ENCODE peak calls at places on chromosome 10, in seven cellular contexts. P is fibroblast of villous mesenchyme, M is GM06990, Q is chondrocyte, K is BJ, S is A549, A is MM.1S. J is an unnamed sample.

GRCh38 chr10:122648599-122649428 is 50.8 kb downstream of the C10orf120 start:
- DNase-seq in P (peak; percentile 22), M (no peak), Q (no peak), K (no peak), S (peak; percentile 51), A (no peak), J (peak; percentile 45)

GRCh38 chr10:104650072-104650471 is 9.0 kb downstream of the SORCS3 start:
- DNase-seq in P (no peak), M (no peak), Q (no peak), K (no peak), S (no peak), A (no peak), J (no peak)

GRCh38 chr10:124575107-124576035 is 113.7 kb downstream of the LHPP start:
- DNase-seq in P (no peak), M (no peak), Q (peak; percentile 79), K (no peak), S (no peak), A (no peak), J (no peak)

GRCh38 chr10:129785536-129785981 is 178.5 kb downstream of the EBF3 start:
- DNase-seq in P (no peak), M (no peak), Q (peak; percentile 85), K (no peak), S (no peak), A (no peak), J (no peak)

GRCh38 chr10:49323171-49323895 is 24.4 kb downstream of the C10orf71 start:
- DNase-seq in P (no peak), M (no peak), Q (no peak), K (no peak), S (no peak), A (no peak), J (no peak)

GRCh38 chr10:124527996-124528395 is 66.4 kb downstream of the LHPP start:
- DNase-seq in P (peak; percentile 38), M (no peak), Q (peak; percentile 69), K (no peak), S (no peak), A (no peak), J (no peak)

GRCh38 chr10:106714734-106715368 is 449.7 kb downstream of the SORCS1 start:
- DNase-seq in P (no peak), M (peak; percentile 22), Q (no peak), K (no peak), S (no peak), A (no peak), J (no peak)

GRCh38 chr10:4947039-4947634 is 16.1 kb upstream of the AKR1C1 start:
- DNase-seq in P (peak; percentile 81), M (no peak), Q (no peak), K (peak; percentile 17), S (peak; percentile 49), A (no peak), J (no peak)

GRCh38 chr10:4174197-4174596 is 389.2 kb upstream of the KLF6 start:
- DNase-seq in P (peak; percentile 34), M (no peak), Q (no peak), K (no peak), S (peak; percentile 43), A (no peak), J (no peak)

GRCh38 chr10:97179731-97180366 is 5.9 kb downstream of the SLIT1 start:
- DNase-seq in P (no peak), M (no peak), Q (no peak), K (no peak), S (no peak), A (no peak), J (no peak)

GRCh38 chr10:80509403-80510161 is 28.1 kb upstream of the SH2D4B start:
- DNase-seq in P (peak; percentile 91), M (no peak), Q (no peak), K (peak; percentile 38), S (peak; percentile 85), A (no peak), J (no peak)

GRCh38 chr10:98030093-98030821 is at the start of gene CRTAC1:
- DNase-seq in P (peak; percentile 20), M (no peak), Q (no peak), K (no peak), S (peak; percentile 32), A (no peak), J (no peak)

GRCh38 chr10:74523199-74523598 is 303.2 kb upstream of the KAT6B start:
- DNase-seq in P (no peak), M (no peak), Q (no peak), K (no peak), S (no peak), A (no peak), J (no peak)

GRCh38 chr10:88149906-88150305 is 286.5 kb downstream of the PTEN start:
- DNase-seq in P (no peak), M (no peak), Q (no peak), K (no peak), S (peak; percentile 18), A (no peak), J (no peak)

GRCh38 chr10:73931767-73932624 is 21.1 kb downstream of the PLAU start:
- DNase-seq in P (no peak), M (peak; percentile 75), Q (no peak), K (no peak), S (peak; percentile 68), A (peak; percentile 81), J (peak; percentile 75)

GRCh38 chr10:17381502-17382142 is 72.8 kb downstream of the ST8SIA6 start:
- DNase-seq in P (no peak), M (no peak), Q (no peak), K (no peak), S (no peak), A (no peak), J (no peak)

GRCh38 chr10:94104316-94105060 is 110.8 kb downstream of the PLCE1 start:
- DNase-seq in P (peak; percentile 70), M (no peak), Q (no peak), K (no peak), S (no peak), A (no peak), J (no peak)

GRCh38 chr10:73625004-73625883 is 16.0 kb downstream of the MYOZ1 start:
- DNase-seq in P (peak; percentile 24), M (peak; percentile 35), Q (no peak), K (no peak), S (peak; percentile 27), A (peak; percentile 27), J (peak; percentile 25)

GRCh38 chr10:119643306-119644214 is 7.6 kb upstream of the BAG3 start:
- DNase-seq in P (peak; percentile 71), M (no peak), Q (peak; percentile 44), K (no peak), S (no peak), A (no peak), J (no peak)
- TF ChIP-seq CTCF in P (no peak), M (no peak), Q (no peak), K (peak; percentile 8), S (no peak), A (no peak), J (no peak)

DNA sequence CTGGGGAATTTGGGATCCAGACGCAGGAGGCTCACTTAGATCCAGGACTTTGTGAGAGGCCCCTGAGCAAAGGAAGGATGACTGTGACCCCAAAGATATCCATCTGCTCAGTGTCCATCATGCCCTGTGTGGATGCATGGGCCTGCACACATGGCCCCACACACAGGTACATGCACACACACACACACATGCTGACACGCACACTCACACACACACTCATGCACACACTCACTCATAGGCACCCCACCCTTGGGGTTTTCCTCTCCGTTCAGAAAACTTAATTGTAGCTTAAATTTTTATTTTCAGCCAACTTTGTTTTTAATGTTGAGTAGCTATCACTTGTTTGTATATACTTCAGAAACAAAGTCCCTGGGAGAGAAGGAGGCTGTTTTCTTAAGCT is 93.6 kb upstream of the PPIF start:
- DNase-seq in P (no peak), M (no peak), Q (no peak), K (no peak), S (no peak), A (no peak), J (no peak)
- TF ChIP-seq CTCF in P (no peak), M (no peak), Q (no peak), K (no peak), S (no peak), A (no peak), J (no peak)

DNA sequence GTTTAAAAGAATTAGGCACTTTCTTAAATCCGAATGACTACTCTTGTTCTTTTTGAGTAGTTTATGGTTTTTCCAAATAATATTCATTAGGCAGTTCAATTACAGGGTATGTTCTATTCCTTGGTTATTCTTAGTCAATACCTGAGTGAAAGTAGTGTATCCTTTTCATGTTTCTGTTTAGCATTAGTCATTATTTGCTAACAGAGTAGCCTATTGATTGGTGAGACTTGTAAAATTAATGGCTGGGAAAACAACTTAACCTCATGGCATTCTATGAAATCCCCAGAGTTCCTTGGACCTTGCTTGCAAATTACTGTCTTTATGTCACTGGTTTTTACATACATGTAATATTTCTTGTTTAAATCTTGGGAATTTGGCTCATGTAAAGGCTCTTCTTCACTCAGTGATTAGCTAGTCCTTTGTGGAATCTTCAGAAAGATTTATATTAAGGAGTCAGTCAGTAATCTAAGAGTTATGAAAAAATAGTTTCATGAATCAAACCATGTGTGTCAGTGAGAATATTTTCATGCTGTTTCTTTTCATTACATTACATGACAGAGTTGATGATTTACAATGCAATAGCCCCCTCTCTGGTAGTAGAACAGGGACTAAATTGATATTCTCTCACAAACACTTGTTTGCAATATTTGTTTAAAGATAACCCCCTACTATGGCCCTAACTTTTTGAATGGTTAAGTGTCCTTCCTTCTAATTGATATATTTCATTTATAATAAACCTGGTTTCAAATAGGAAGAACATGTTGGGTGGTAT is 81.5 kb upstream of the LRRTM3 start:
- DNase-seq in P (no peak), M (no peak), Q (no peak), K (no peak), S (no peak), A (no peak), J (no peak)
- TF ChIP-seq CTCF in P (no peak), M (no peak), Q (peak; percentile 70), K (no peak), S (no peak), A (no peak), J (no peak)

GRCh38 chr10:69409176-69409495 is 7.6 kb downstream of the TACR2 start:
- DNase-seq in P (no peak), M (no peak), Q (no peak), K (no peak), S (no peak), A (no peak), J (no peak)

GRCh38 chr10:69406302-69406811 is 10.4 kb downstream of the TACR2 start:
- DNase-seq in P (no peak), M (no peak), Q (no peak), K (no peak), S (no peak), A (no peak), J (no peak)

GRCh38 chr10:69406816-69407580 is 9.7 kb downstream of the TACR2 start:
- DNase-seq in P (no peak), M (no peak), Q (peak; percentile 47), K (no peak), S (no peak), A (no peak), J (no peak)

GRCh38 chr10:69408318-69409175 is 8.2 kb downstream of the TACR2 start:
- DNase-seq in P (peak; percentile 97), M (peak; percentile 89), Q (peak; percentile 96), K (peak; percentile 60), S (peak; percentile 97), A (peak; percentile 96), J (peak; percentile 95)

DNA sequence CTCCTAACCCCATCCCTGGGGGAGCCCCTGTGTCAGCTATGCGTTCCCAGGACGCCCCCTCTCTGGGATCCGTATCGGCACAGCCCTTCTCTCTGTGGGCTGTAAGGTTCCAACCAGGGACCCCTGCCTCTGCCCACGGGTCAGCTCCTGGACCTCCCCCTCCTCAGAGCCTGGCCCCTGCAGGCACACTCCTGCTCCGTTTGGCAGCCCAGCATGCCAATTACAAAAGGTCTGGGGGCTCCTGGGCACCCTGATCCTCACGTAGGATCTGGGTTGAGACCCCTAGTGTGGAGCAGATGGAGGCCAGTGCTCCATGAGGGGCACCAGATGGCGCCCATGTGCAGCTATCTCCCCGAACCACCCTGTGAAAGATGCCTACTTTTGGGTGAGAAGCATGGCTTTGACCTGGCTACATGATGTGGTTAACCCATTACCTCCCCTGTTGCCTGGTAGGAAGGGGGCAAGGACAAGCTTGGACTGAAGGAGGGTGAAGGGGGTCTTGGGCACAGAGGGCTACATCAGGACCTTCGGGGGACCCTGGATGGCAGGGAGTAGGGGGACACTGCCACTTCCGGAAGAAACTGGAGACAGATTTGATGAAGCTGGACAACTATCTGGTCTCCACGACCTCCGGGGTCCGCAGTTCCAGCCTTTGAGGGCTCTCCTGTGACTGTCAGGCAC is 9.0 kb downstream of the TACR2 start:
- DNase-seq in P (no peak), M (no peak), Q (peak; percentile 54), K (no peak), S (peak; percentile 68), A (peak; percentile 45), J (no peak)
- TF ChIP-seq CTCF in P (peak; percentile 24), M (peak; percentile 45), Q (peak; percentile 63), K (peak; percentile 19), S (peak; percentile 64), A (peak; percentile 60), J (no peak)

J was measured in GM10248.